ENCODE peak calls at places on chromosomes 6 and 20, in ten cellular contexts. G is stomach, A is NB4, B is transverse colon, L is uterus, M is A549, N is prostate gland, D is esophagus squamous epithelium, I is ovary, U is sigmoid colon. R is an unnamed sample.

GRCh38 chr6:127026247-127026646 is 92.2 kb upstream of the RSPO3 start:
- DNase-seq in U (no peak), A (no peak), I (no peak), N (no peak), G (no peak), D (no peak), L (no peak), M (peak), B (no peak), R (no peak)

GRCh38 chr20:62134735-62135231 is 8.4 kb downstream of the PSMA7 start:
- DNase-seq in D (no peak), N (no peak), L (peak), G (peak), I (peak), M (no peak), U (no peak), A (no peak), B (no peak), R (peak)

GRCh38 chr20:60068509-60068908 is 110.3 kb downstream of the CDH26 start:
- DNase-seq in U (no peak), B (no peak), I (no peak), L (no peak), D (no peak), G (no peak), M (no peak), N (no peak), A (no peak), R (no peak)

GRCh38 chr6:133892444-133893323 is 3.8 kb downstream of the TCF21 start:
- DNase-seq in I (peak), U (no peak), N (no peak), L (no peak), M (no peak), D (no peak), G (no peak), B (no peak), A (no peak), R (no peak)

GRCh38 chr20:19628570-19629134 is 129.4 kb upstream of the RIN2 start:
- DNase-seq in G (peak), I (no peak), D (no peak), B (peak), N (peak), U (no peak), L (peak), M (peak), A (peak), R (peak)

GRCh38 chr6:166492092-166492491 is 94.4 kb downstream of the RAMACL start:
- DNase-seq in G (no peak), A (no peak), L (no peak), M (no peak), D (no peak), N (no peak), U (no peak), I (no peak), B (no peak), R (no peak)

GRCh38 chr6:113732384-113732966 is 124.7 kb upstream of the MARCKS start:
- DNase-seq in I (peak), A (no peak), N (no peak), L (peak), M (no peak), U (peak), D (no peak), G (no peak), B (no peak), R (peak)

GRCh38 chr6:21164768-21165326 is 428.7 kb upstream of the SOX4 start:
- DNase-seq in A (peak), N (no peak), U (no peak), D (no peak), I (no peak), L (no peak), M (no peak), B (no peak), G (no peak), R (no peak)

GRCh38 chr6:106145741-106146227 is 59.6 kb downstream of the PRDM1 start:
- DNase-seq in B (no peak), L (no peak), D (no peak), M (no peak), N (no peak), G (peak), U (no peak), A (no peak), I (no peak), R (no peak)

GRCh38 chr20:23357767-23358562 is 4.0 kb upstream of the GZF1 start:
- DNase-seq in I (peak), L (peak), U (peak), M (peak), G (peak), B (peak), N (peak), A (peak), D (peak), R (peak)

GRCh38 chr20:23358563-23358906 is 3.4 kb upstream of the GZF1 start:
- DNase-seq in U (no peak), B (no peak), D (no peak), N (no peak), I (no peak), A (no peak), L (no peak), G (no peak), M (no peak), R (no peak)

GRCh38 chr20:23361108-23361650 is 803 bp upstream of the GZF1 start:
- DNase-seq in M (peak), L (peak), A (no peak), I (peak), D (no peak), G (no peak), N (no peak), B (no peak), U (no peak), R (peak)

GRCh38 chr20:23358923-23359572 is 2.9 kb upstream of the GZF1 start:
- DNase-seq in A (no peak), I (no peak), B (peak), U (no peak), L (no peak), D (no peak), G (peak), N (no peak), M (no peak), R (no peak)

DNA sequence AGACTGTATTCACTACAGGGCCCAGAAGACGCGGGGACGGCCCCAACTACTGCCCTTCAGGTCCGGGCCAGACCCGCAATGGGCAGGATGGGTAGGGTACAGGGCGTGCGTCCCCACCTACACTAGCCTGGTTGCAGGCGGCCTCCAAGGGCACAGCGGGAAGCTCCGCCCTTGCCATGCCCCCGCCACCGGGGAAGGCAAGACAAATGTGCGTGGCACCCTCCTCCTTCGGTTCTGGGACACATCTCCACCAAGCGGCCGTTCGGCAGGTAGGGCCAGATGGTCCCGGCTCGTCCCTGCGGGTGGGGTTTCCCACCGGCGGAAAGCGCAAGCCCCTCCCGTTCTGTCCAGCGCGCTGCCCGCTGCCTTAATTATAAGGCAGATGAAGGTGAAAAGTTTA is 5.6 kb downstream of the NXT1 start:
- DNase-seq in N (no peak), M (no peak), G (no peak), U (no peak), B (no peak), A (no peak), D (no peak), L (no peak), I (no peak), R (peak)
- TF ChIP-seq POLR2A in N (no peak), M (no peak), G (no peak), U (no peak), B (no peak), A (no peak), D (no peak), L (no peak), I (no peak), R (no peak)

GRCh38 chr6:6058054-6058444 is 51.3 kb upstream of the NRN1 start:
- DNase-seq in I (no peak), B (no peak), A (no peak), U (no peak), G (no peak), D (no peak), N (no peak), L (no peak), M (no peak), R (no peak)
- TF ChIP-seq CTCF in I (no peak), B (no peak), A (no peak), U (no peak), G (no peak), D (no peak), N (no peak), L (no peak), M (no peak), R (no peak)

GRCh38 chr6:1316482-1317220 is 4.8 kb downstream of the FOXQ1 start:
- DNase-seq in D (no peak), U (no peak), A (peak), N (no peak), B (no peak), L (no peak), I (no peak), M (no peak), G (peak), R (no peak)
- TF ChIP-seq POLR2A in D (no peak), U (no peak), A (no peak), N (no peak), B (no peak), L (no peak), I (no peak), M (no peak), G (no peak), R (no peak)

GRCh38 chr6:90296346-90297123 is at the start of gene BACH2:
- DNase-seq in G (peak), M (peak), I (peak), B (peak), A (peak), N (peak), U (peak), L (peak), D (peak), R (peak)

GRCh38 chr6:90297124-90297865 is 652 bp upstream of the BACH2 start:
- DNase-seq in G (no peak), L (peak), M (no peak), D (no peak), I (no peak), N (no peak), A (no peak), B (no peak), U (no peak), R (no peak)

GRCh38 chr6:90294614-90294988 is 2.0 kb downstream of the BACH2 start:
- DNase-seq in L (peak), U (no peak), A (no peak), M (no peak), G (no peak), I (no peak), N (no peak), D (no peak), B (no peak), R (no peak)

GRCh38 chr6:90294989-90295853 is 1.4 kb downstream of the BACH2 start:
- DNase-seq in U (peak), I (peak), M (no peak), A (peak), B (peak), L (peak), N (peak), G (peak), D (no peak), R (peak)

GRCh38 chr6:90295854-90296345 is 743 bp downstream of the BACH2 start:
- DNase-seq in B (peak), G (peak), N (peak), D (peak), L (peak), A (peak), I (peak), U (peak), M (peak), R (peak)
- TF ChIP-seq CTCF in B (no peak), G (no peak), N (peak), D (no peak), L (no peak), A (no peak), I (no peak), U (no peak), M (no peak), R (no peak)

GRCh38 chr20:33401922-33402369 is 627 bp upstream of the CDK5RAP1 start:
- DNase-seq in D (no peak), B (no peak), N (no peak), I (no peak), A (peak), L (no peak), G (no peak), U (no peak), M (no peak), R (peak)

GRCh38 chr20:33407251-33407650 is 5.9 kb upstream of the CDK5RAP1 start:
- DNase-seq in A (peak), B (no peak), I (no peak), U (no peak), N (no peak), G (no peak), D (no peak), L (no peak), M (no peak), R (no peak)

GRCh38 chr20:33404281-33404680 is 3.0 kb upstream of the CDK5RAP1 start:
- DNase-seq in L (no peak), G (no peak), D (no peak), A (no peak), B (no peak), I (no peak), N (no peak), M (no peak), U (no peak), R (no peak)

GRCh38 chr20:33399924-33400323 is 1.4 kb downstream of the CDK5RAP1 start:
- DNase-seq in L (no peak), I (no peak), N (no peak), A (peak), B (no peak), U (no peak), D (no peak), G (no peak), M (no peak), R (no peak)

DNA sequence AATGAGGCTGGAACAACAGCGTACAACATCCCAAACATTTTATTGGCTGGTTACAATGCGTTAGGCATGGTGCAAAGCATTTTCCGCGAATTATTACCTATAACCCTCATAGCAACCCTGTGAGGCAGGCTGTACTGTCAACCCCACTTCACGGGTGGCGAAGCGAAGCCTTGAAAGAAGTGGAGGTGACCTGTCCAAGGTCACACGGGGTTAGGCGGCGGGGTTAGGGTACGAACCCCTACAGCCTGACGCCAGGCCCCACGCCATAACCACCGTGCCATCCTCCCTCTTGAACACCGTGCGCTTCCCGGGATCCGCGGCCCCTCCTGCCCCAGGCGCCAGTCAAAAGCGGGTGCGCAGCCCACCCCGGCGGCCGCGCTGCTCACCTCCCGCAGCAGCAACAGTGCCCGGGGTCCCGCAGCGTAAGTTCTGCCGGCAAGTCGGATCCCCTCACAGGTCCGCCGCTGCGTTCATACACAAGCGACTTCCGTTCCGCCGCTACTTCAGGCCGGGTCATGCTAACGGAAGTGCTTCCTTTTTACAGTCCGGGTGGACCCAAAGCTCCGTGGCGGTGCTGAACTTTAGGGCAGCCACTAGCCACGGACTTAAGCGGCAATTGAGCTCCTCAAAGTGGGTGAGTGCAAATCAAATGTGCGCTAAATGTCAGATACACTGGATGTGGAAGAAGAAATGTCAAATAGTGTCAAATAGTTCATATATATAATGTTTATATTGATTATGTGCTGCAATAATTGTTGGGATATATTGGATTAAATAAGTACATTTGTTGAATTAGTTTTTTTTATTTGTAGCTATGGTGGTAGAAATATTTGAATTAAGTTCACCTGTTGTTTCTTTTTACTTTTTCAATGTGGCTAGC is at the start of gene CDK5RAP1:
- DNase-seq in I (peak), G (peak), B (peak), U (peak), D (peak), M (peak), A (peak), N (peak), L (peak), R (peak)
- TF ChIP-seq POLR2A in I (peak), G (no peak), B (no peak), U (no peak), D (no peak), M (peak), A (peak), N (peak), L (no peak), R (peak)

DNA sequence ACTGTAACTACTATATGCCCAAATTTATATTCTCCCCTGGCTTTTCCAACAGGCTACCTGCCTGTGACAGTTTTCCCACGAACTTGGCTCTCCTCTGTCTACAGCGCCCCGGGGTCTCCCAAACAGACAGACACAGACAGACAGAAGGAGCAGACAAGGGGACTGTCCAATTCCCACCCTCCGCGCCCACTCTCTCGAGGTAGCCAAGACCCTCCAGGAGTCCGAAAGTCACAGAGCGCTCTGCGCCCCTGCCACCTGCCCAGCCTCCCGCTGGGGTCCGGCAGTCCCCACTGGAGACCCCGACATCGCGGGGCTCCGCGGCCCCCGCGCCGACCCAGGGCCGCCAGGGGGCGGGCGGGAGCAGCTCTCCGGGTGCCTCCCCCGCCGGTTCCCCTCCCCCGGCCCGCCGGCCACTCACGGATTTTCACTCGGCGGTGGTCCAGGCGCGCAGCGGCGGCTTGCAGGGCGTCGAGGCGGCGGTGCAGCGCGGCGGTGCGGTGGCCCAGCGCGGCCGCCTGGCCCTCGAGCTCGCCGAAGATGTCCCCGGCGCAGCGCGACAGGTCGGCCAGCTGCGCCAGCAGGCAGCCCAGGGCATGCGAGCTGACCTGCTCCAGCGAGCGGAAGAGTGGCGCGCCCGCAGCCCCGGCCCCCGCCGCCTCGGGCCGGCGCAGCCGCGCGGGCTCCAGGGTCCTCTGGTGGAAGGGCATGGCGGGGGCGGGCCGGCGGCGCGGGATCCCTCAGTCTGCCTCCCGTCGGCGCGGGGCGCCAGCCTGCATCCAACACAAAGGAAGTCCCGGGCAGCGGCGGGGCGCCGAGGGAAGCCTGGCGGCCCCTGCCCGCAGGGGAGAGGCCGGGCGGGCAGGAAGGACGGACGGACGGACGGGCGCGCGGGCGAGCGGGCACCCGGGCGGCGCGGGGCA is 81.3 kb upstream of the CCDC28A start:
- DNase-seq in N (peak), U (peak), L (peak), D (no peak), I (peak), B (peak), G (peak), M (peak), A (peak), R (peak)
- TF ChIP-seq CTCF in N (peak), U (peak), L (peak), D (peak), I (peak), B (peak), G (peak), M (peak), A (peak), R (peak)

DNA sequence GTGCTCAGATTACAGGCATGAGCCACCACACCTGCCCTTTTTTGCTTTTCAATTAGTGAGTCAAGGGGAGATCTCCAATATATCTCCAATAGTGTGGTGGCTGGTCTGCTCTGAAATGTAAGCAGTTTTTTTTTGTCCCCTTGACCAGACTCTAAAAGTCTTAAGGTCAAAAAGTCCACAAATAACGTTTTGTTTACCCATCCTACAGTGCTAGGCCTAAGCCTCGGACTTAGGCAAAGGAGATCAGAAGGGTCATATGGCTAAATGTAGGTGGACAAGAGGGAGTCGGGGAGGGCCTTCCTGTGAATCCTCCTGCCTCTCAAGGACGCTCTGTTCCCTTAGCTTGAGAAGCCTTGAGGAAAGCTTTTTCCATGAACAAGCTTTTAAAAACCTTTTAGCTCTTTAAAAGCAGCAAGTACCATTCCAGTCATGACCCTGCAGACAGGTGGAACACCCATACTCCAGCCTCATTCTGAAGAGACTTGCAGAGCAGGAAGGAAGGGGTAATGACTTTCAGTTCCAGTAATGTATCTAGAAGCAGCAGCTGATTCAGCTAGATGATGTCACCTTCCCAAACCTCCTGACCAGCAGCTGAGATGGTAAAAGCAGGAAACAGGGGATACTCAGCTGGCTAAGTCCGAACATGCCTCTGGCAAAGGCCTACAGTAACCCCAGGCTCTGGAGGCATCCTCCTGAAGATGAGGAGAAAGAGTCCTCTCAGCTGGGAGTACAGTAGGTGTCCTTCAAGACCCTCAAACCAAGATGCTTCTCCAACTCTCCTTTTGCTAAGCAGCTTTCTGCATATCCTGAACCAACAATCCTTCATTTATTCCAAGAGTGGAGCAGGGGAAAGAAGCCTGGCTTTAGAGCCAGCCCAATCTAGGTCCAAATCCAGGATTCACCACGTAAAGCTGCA is 23.6 kb downstream of the BCL2L1 start:
- DNase-seq in G (peak), N (peak), A (peak), D (no peak), B (peak), L (peak), U (peak), M (peak), I (peak), R (peak)
- TF ChIP-seq POLR2A in G (no peak), N (peak), A (no peak), D (no peak), B (peak), L (no peak), U (no peak), M (no peak), I (no peak), R (no peak)

R was measured in adrenal gland.